ENCODE peak calls at places on chromosomes 4 and X, in five cellular contexts. I is activated CD4-positive, CD25-positive, alpha-beta regulatory T cell; H is A549; L is NCI-H774; K is NCI-H345. V is an unnamed sample.

GRCh38 chrX:14398725-14399124 is 130.6 kb upstream of the GLRA2 start:
- DNase-seq in I (no peak), H (peak; percentile 3), L (no peak), K (no peak), V (no peak)

GRCh38 chr4:1937550-1937949 is 66.4 kb downstream of the NSD2 start:
- DNase-seq in I (no peak), H (no peak), L (no peak), K (no peak), V (no peak)

GRCh38 chrX:136616987-136617685 is 30.8 kb upstream of the CD40LG start:
- DNase-seq in I (no peak), H (no peak), L (no peak), K (no peak), V (no peak)

GRCh38 chr4:95118507-95118906 is 360.8 kb downstream of the BMPR1B start:
- DNase-seq in I (no peak), H (no peak), L (no peak), K (no peak), V (no peak)

GRCh38 chr4:17027495-17027894 is 129.1 kb upstream of the LDB2 start:
- DNase-seq in I (no peak), H (peak; percentile 26), L (no peak), K (no peak), V (no peak)

GRCh38 chrX:12770440-12770839 is 20.8 kb upstream of the PRPS2 start:
- DNase-seq in I (no peak), H (peak; percentile 32), L (peak; percentile 3), K (peak; percentile 22), V (no peak)

GRCh38 chr4:108527729-108528128 is 92.6 kb upstream of the RPL34 start:
- DNase-seq in I (no peak), H (no peak), L (no peak), K (no peak), V (no peak)

GRCh38 chr4:188002751-188003150 is 7.2 kb downstream of the ZFP42 start:
- DNase-seq in I (no peak), H (no peak), L (no peak), K (no peak), V (no peak)

GRCh38 chr4:73499996-73500765 is 18.6 kb downstream of the AFM start:
- DNase-seq in I (no peak), H (no peak), L (no peak), K (no peak), V (no peak)